ENCODE peak calls at places on chromosomes 12 and 14, in four cellular contexts. One of them, this sample, is unnamed.

GRCh38 chr12:56120158-56120846 is 2.2 kb downstream of the ZC3H10 start:
- DNase-seq in HCT116: no peak
- DNase-seq in endothelial cell of umbilical vein: no peak
- DNase-seq in GM12878: no peak
- DNase-seq in this sample: no peak

GRCh38 chr12:108907861-108908302 is 28.0 kb downstream of the DAO start:
- DNase-seq in endothelial cell of umbilical vein: no peak
- DNase-seq in GM12878: no peak
- DNase-seq in HCT116: no peak
- DNase-seq in this sample: peak; percentile 18

GRCh38 chr12:103197725-103198388 is 240.4 kb downstream of the ASCL1 start:
- DNase-seq in GM12878: no peak
- DNase-seq in endothelial cell of umbilical vein: no peak
- DNase-seq in HCT116: no peak
- DNase-seq in this sample: no peak

GRCh38 chr14:70810621-70811020 is 1.3 kb upstream of the MAP3K9 start:
- DNase-seq in GM12878: no peak
- DNase-seq in HCT116: no peak
- DNase-seq in endothelial cell of umbilical vein: no peak
- DNase-seq in this sample: no peak

GRCh38 chr14:29584992-29585391 is 342.7 kb downstream of the PRKD1 start:
- DNase-seq in GM12878: no peak
- DNase-seq in endothelial cell of umbilical vein: peak; percentile 37
- DNase-seq in HCT116: no peak
- DNase-seq in this sample: no peak

GRCh38 chr12:65602191-65602578 is 222.1 kb upstream of the HMGA2 start:
- DNase-seq in GM12878: no peak
- DNase-seq in HCT116: no peak
- DNase-seq in endothelial cell of umbilical vein: no peak
- DNase-seq in this sample: no peak

GRCh38 chr12:62817556-62818271 is 117.2 kb downstream of the PPM1H start:
- DNase-seq in endothelial cell of umbilical vein: peak; percentile 68
- DNase-seq in HCT116: no peak
- DNase-seq in GM12878: no peak
- DNase-seq in this sample: no peak

GRCh38 chr12:31235868-31236395 is 90.0 kb downstream of the SINHCAF start:
- DNase-seq in endothelial cell of umbilical vein: no peak
- DNase-seq in GM12878: no peak
- DNase-seq in HCT116: no peak
- DNase-seq in this sample: no peak

GRCh38 chr14:71415404-71415690 is 508.1 kb downstream of the PCNX1 start:
- DNase-seq in endothelial cell of umbilical vein: no peak
- DNase-seq in HCT116: no peak
- DNase-seq in GM12878: no peak
- DNase-seq in this sample: no peak

GRCh38 chr14:67759916-67760315 is 56.5 kb downstream of the ZFYVE26 start:
- DNase-seq in GM12878: no peak
- DNase-seq in HCT116: no peak
- DNase-seq in endothelial cell of umbilical vein: no peak
- DNase-seq in this sample: no peak

GRCh38 chr12:19074700-19075099 is 54.8 kb upstream of the PLEKHA5 start:
- DNase-seq in endothelial cell of umbilical vein: no peak
- DNase-seq in GM12878: no peak
- DNase-seq in HCT116: no peak
- DNase-seq in this sample: no peak

GRCh38 chr12:124294686-124295315 is at the start of gene RFLNA:
- DNase-seq in endothelial cell of umbilical vein: peak; percentile 42
- DNase-seq in HCT116: no peak
- DNase-seq in GM12878: no peak
- DNase-seq in this sample: no peak

GRCh38 chr12:24991209-24992049 is 42.5 kb upstream of the BCAT1 start:
- DNase-seq in endothelial cell of umbilical vein: peak; percentile 74
- DNase-seq in GM12878: peak; percentile 65
- DNase-seq in HCT116: peak; percentile 39
- DNase-seq in this sample: peak; percentile 44

GRCh38 chr14:71363961-71364360 is 456.7 kb downstream of the PCNX1 start:
- DNase-seq in endothelial cell of umbilical vein: no peak
- DNase-seq in GM12878: no peak
- DNase-seq in HCT116: no peak
- DNase-seq in this sample: no peak

GRCh38 chr12:121337416-121337815 is 14.8 kb downstream of the ANAPC5 start:
- DNase-seq in HCT116: no peak
- DNase-seq in endothelial cell of umbilical vein: no peak
- DNase-seq in GM12878: no peak
- DNase-seq in this sample: no peak

GRCh38 chr14:99127651-99128167 is 144.3 kb downstream of the BCL11B start:
- DNase-seq in endothelial cell of umbilical vein: no peak
- DNase-seq in HCT116: no peak
- DNase-seq in GM12878: no peak
- DNase-seq in this sample: peak; percentile 58

GRCh38 chr14:75310295-75311059 is 31.8 kb downstream of the FOS start:
- DNase-seq in GM12878: no peak
- DNase-seq in HCT116: no peak
- DNase-seq in endothelial cell of umbilical vein: peak; percentile 90
- DNase-seq in this sample: peak; percentile 46

GRCh38 chr12:119725523-119725922 is 57.6 kb downstream of the PRKAB1 start:
- DNase-seq in HCT116: no peak
- DNase-seq in endothelial cell of umbilical vein: no peak
- DNase-seq in GM12878: no peak
- DNase-seq in this sample: no peak

GRCh38 chr14:58258156-58258555 is 13.5 kb downstream of the PSMA3 start:
- DNase-seq in GM12878: no peak
- DNase-seq in endothelial cell of umbilical vein: no peak
- DNase-seq in HCT116: no peak
- DNase-seq in this sample: no peak

GRCh38 chr14:58752782-58753181 is 115.0 kb downstream of the DACT1 start:
- DNase-seq in HCT116: no peak
- DNase-seq in endothelial cell of umbilical vein: peak; percentile 79
- DNase-seq in GM12878: no peak
- DNase-seq in this sample: peak; percentile 44

GRCh38 chr14:86038401-86038985 is 508.5 kb downstream of the FLRT2 start:
- DNase-seq in endothelial cell of umbilical vein: peak; percentile 46
- DNase-seq in HCT116: no peak
- DNase-seq in GM12878: no peak
- DNase-seq in this sample: peak; percentile 41

GRCh38 chr12:57227315-57228115 is 2.0 kb upstream of the SHMT2 start:
- DNase-seq in GM12878: no peak
- DNase-seq in HCT116: no peak
- DNase-seq in endothelial cell of umbilical vein: no peak
- DNase-seq in this sample: no peak

GRCh38 chr12:57231276-57232021 is 1.9 kb downstream of the SHMT2 start:
- DNase-seq in HCT116: no peak
- DNase-seq in GM12878: no peak
- DNase-seq in endothelial cell of umbilical vein: no peak
- DNase-seq in this sample: no peak

GRCh38 chr12:57229041-57229633 is 374 bp upstream of the SHMT2 start:
- DNase-seq in GM12878: no peak
- DNase-seq in HCT116: no peak
- DNase-seq in endothelial cell of umbilical vein: no peak
- DNase-seq in this sample: no peak

GRCh38 chr12:57230381-57231155 is 1.1 kb downstream of the SHMT2 start:
- DNase-seq in GM12878: no peak
- DNase-seq in endothelial cell of umbilical vein: no peak
- DNase-seq in HCT116: no peak
- DNase-seq in this sample: no peak

GRCh38 chr12:57229634-57230380 is at the start of gene SHMT2:
- DNase-seq in GM12878: peak; percentile 93
- DNase-seq in HCT116: peak; percentile 91
- DNase-seq in endothelial cell of umbilical vein: peak; percentile 94
- DNase-seq in this sample: peak; percentile 99
- TF ChIP-seq POLR2A in GM12878: peak; percentile 82
- TF ChIP-seq POLR2A in HCT116: peak; percentile 62
- TF ChIP-seq POLR2A in endothelial cell of umbilical vein: peak; percentile 70
- TF ChIP-seq POLR2A in this sample: peak; percentile 54

GRCh38 chr12:15996948-15997347 is 85.8 kb downstream of the DERA start:
- DNase-seq in GM12878: no peak
- DNase-seq in endothelial cell of umbilical vein: no peak
- DNase-seq in HCT116: no peak
- DNase-seq in this sample: no peak

GRCh38 chr12:15996254-15996653 is 85.1 kb downstream of the DERA start:
- DNase-seq in HCT116: no peak
- DNase-seq in endothelial cell of umbilical vein: peak; percentile 9
- DNase-seq in GM12878: no peak
- DNase-seq in this sample: no peak

GRCh38 chr12:15997910-15998309 is 86.8 kb downstream of the DERA start:
- DNase-seq in HCT116: no peak
- DNase-seq in endothelial cell of umbilical vein: no peak
- DNase-seq in GM12878: no peak
- DNase-seq in this sample: no peak

DNA sequence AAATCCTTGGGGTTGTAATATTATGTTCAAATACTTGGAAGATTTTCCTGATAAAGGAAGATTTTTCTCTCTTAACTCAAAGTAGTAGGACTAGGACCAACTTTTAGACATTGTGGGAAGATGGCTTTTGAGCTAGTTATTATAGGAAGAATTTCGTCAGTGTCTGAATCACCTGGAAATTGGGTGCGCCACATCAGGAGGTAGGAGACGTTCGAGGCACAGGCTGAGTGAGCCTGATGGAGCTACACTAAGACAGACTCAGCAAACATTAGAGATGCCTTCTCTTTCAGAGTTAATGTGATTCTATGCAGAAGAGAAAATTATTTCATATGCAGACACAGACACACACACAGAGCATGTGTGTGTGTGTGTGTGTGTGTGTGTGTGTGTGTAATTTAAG is 84.7 kb downstream of the DERA start:
- DNase-seq in GM12878: no peak
- DNase-seq in endothelial cell of umbilical vein: no peak
- DNase-seq in HCT116: no peak
- DNase-seq in this sample: no peak
- H3K4me2 ChIP-seq in GM12878: no peak overlapping the region
- H3K4me2 ChIP-seq in endothelial cell of umbilical vein: no peak overlapping the region
- H3K4me2 ChIP-seq in HCT116: no peak overlapping the region
- H3K4me2 ChIP-seq in this sample: no peak overlapping the region

GRCh38 chr12:46803517-46803916 is 22.3 kb downstream of the SLC38A4 start:
- DNase-seq in endothelial cell of umbilical vein: no peak
- DNase-seq in HCT116: no peak
- DNase-seq in GM12878: no peak
- DNase-seq in this sample: no peak
- TF ChIP-seq POLR2A in endothelial cell of umbilical vein: no peak
- TF ChIP-seq POLR2A in HCT116: no peak
- TF ChIP-seq POLR2A in GM12878: no peak
- TF ChIP-seq POLR2A in this sample: no peak

GRCh38 chr12:82605115-82605514 is 81.6 kb upstream of the TMTC2 start:
- DNase-seq in HCT116: no peak
- DNase-seq in GM12878: no peak
- DNase-seq in endothelial cell of umbilical vein: no peak
- DNase-seq in this sample: no peak
- H3K4me2 ChIP-seq in HCT116: no peak overlapping the region
- H3K4me2 ChIP-seq in GM12878: no peak overlapping the region
- H3K4me2 ChIP-seq in endothelial cell of umbilical vein: no peak overlapping the region
- H3K4me2 ChIP-seq in this sample: no peak overlapping the region

GRCh38 chr12:91113621-91114020 is 2.3 kb upstream of the LUM start:
- DNase-seq in HCT116: no peak
- DNase-seq in endothelial cell of umbilical vein: no peak
- DNase-seq in GM12878: no peak
- DNase-seq in this sample: no peak

GRCh38 chr12:91108196-91108595 is 3.1 kb downstream of the LUM start:
- DNase-seq in GM12878: no peak
- DNase-seq in endothelial cell of umbilical vein: no peak
- DNase-seq in HCT116: no peak
- DNase-seq in this sample: no peak

GRCh38 chr12:91109148-91109564 is 2.1 kb downstream of the LUM start:
- DNase-seq in GM12878: peak; percentile 15
- DNase-seq in HCT116: peak; percentile 27
- DNase-seq in endothelial cell of umbilical vein: peak; percentile 74
- DNase-seq in this sample: no peak

GRCh38 chr12:91106283-91106682 is 5.0 kb downstream of the LUM start:
- DNase-seq in GM12878: no peak
- DNase-seq in endothelial cell of umbilical vein: no peak
- DNase-seq in HCT116: no peak
- DNase-seq in this sample: no peak

GRCh38 chr12:91111366-91112321 is at the start of gene LUM:
- DNase-seq in endothelial cell of umbilical vein: peak; percentile 6
- DNase-seq in GM12878: no peak
- DNase-seq in HCT116: no peak
- DNase-seq in this sample: no peak
- TF ChIP-seq POLR2A in endothelial cell of umbilical vein: no peak
- TF ChIP-seq POLR2A in GM12878: no peak
- TF ChIP-seq POLR2A in HCT116: no peak
- TF ChIP-seq POLR2A in this sample: no peak

GRCh38 chr14:63974176-63974575 is 121.4 kb downstream of the SYNE2 start:
- DNase-seq in HCT116: no peak
- DNase-seq in GM12878: no peak
- DNase-seq in endothelial cell of umbilical vein: no peak
- DNase-seq in this sample: no peak
- H3K4me2 ChIP-seq in HCT116: no peak overlapping the region
- H3K4me2 ChIP-seq in GM12878: no peak overlapping the region
- H3K4me2 ChIP-seq in endothelial cell of umbilical vein: no peak overlapping the region
- H3K4me2 ChIP-seq in this sample: no peak overlapping the region

GRCh38 chr12:28961948-28962384 is 187.1 kb upstream of the FAR2 start:
- DNase-seq in HCT116: no peak
- DNase-seq in endothelial cell of umbilical vein: peak; percentile 96
- DNase-seq in GM12878: no peak
- DNase-seq in this sample: no peak
- TF ChIP-seq POLR2A in HCT116: no peak
- TF ChIP-seq POLR2A in endothelial cell of umbilical vein: no peak
- TF ChIP-seq POLR2A in GM12878: no peak
- TF ChIP-seq POLR2A in this sample: no peak

GRCh38 chr12:9636150-9636549 is 28.4 kb upstream of the KLRB1 start:
- DNase-seq in GM12878: no peak
- DNase-seq in HCT116: no peak
- DNase-seq in endothelial cell of umbilical vein: no peak
- DNase-seq in this sample: no peak
- H3K4me2 ChIP-seq in GM12878: no peak overlapping the region
- H3K4me2 ChIP-seq in HCT116: no peak overlapping the region
- H3K4me2 ChIP-seq in endothelial cell of umbilical vein: no peak overlapping the region
- H3K4me2 ChIP-seq in this sample: no peak overlapping the region

DNA sequence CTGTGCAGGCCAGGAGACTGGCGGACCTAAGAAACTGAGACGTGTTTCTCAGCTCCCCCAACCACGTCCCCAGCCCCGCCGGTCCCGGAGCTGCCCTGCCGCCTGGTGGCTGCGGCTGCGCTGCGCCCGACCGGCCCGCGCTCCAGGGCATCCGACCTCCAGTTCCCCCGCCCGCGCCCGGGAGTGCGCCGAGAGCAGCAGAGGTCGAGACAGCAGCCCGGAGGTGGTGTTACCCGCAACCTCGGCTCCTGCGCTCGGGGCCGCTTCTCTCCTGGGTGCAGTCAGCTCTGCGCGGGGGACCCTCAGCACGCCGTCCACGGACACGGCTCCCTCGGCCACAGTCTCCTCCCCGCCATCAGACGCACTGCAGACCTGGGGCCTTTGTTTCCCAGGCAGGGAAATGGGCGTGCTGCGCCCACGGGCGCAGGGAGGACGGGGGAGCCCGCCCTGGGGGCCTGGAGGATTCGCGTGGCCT is 21.6 kb upstream of the GPR132 start:
- DNase-seq in HCT116: peak; percentile 24
- DNase-seq in GM12878: no peak
- DNase-seq in endothelial cell of umbilical vein: peak; percentile 68
- DNase-seq in this sample: peak; percentile 63
- TF ChIP-seq POLR2A in HCT116: no peak
- TF ChIP-seq POLR2A in GM12878: peak; percentile 69
- TF ChIP-seq POLR2A in endothelial cell of umbilical vein: no peak
- TF ChIP-seq POLR2A in this sample: peak; percentile 40

This sample was measured in A549.